ENCODE peak calls at places on chromosomes 5 and 9, in seven cellular contexts. One of them, this sample, is unnamed.

GRCh38 chr5:173341911-173342535 is 13.8 kb upstream of the STC2 start:
- DNase-seq in ovary: no peak
- DNase-seq in GM06990: no peak
- DNase-seq in BJ: peak; percentile 73
- DNase-seq in SK-N-SH: no peak
- DNase-seq in lung: no peak
- DNase-seq in astrocyte of the cerebellum: no peak
- DNase-seq in this sample: peak; percentile 80

GRCh38 chr9:34279431-34279830 is 49.6 kb downstream of the KIF24 start:
- DNase-seq in ovary: no peak
- DNase-seq in GM06990: no peak
- DNase-seq in BJ: no peak
- DNase-seq in SK-N-SH: peak; percentile 39
- DNase-seq in lung: no peak
- DNase-seq in astrocyte of the cerebellum: no peak
- DNase-seq in this sample: no peak

GRCh38 chr5:74075496-74075895 is 449.5 kb downstream of the ARHGEF28 start:
- DNase-seq in ovary: no peak
- DNase-seq in GM06990: peak; percentile 14
- DNase-seq in BJ: no peak
- DNase-seq in SK-N-SH: no peak
- DNase-seq in lung: no peak
- DNase-seq in astrocyte of the cerebellum: no peak
- DNase-seq in this sample: no peak

GRCh38 chr5:74105126-74105780 is 479.3 kb downstream of the ARHGEF28 start:
- DNase-seq in ovary: peak; percentile 41
- DNase-seq in GM06990: no peak
- DNase-seq in BJ: no peak
- DNase-seq in SK-N-SH: no peak
- DNase-seq in lung: no peak
- DNase-seq in astrocyte of the cerebellum: no peak
- DNase-seq in this sample: no peak

GRCh38 chr5:59666709-59667108 is 226.8 kb downstream of the PDE4D start:
- DNase-seq in ovary: no peak
- DNase-seq in GM06990: no peak
- DNase-seq in BJ: no peak
- DNase-seq in SK-N-SH: no peak
- DNase-seq in lung: no peak
- DNase-seq in astrocyte of the cerebellum: no peak
- DNase-seq in this sample: no peak

GRCh38 chr5:115241881-115242642 is 20.6 kb downstream of the PGGT1B start:
- DNase-seq in ovary: no peak
- DNase-seq in GM06990: no peak
- DNase-seq in BJ: no peak
- DNase-seq in SK-N-SH: no peak
- DNase-seq in lung: no peak
- DNase-seq in astrocyte of the cerebellum: no peak
- DNase-seq in this sample: no peak

GRCh38 chr9:127955294-127956015 is 17.8 kb upstream of the DPM2 start:
- DNase-seq in ovary: no peak
- DNase-seq in GM06990: no peak
- DNase-seq in BJ: no peak
- DNase-seq in SK-N-SH: peak; percentile 79
- DNase-seq in lung: peak; percentile 88
- DNase-seq in astrocyte of the cerebellum: no peak
- DNase-seq in this sample: no peak

GRCh38 chr9:93645149-93645889 is 68.9 kb downstream of the PHF2 start:
- DNase-seq in ovary: peak; percentile 13
- DNase-seq in GM06990: no peak
- DNase-seq in BJ: no peak
- DNase-seq in SK-N-SH: no peak
- DNase-seq in lung: no peak
- DNase-seq in astrocyte of the cerebellum: no peak
- DNase-seq in this sample: no peak

GRCh38 chr9:113386571-113387393 is 10.0 kb upstream of the HDHD3 start:
- DNase-seq in ovary: no peak
- DNase-seq in GM06990: no peak
- DNase-seq in BJ: no peak
- DNase-seq in SK-N-SH: no peak
- DNase-seq in lung: no peak
- DNase-seq in astrocyte of the cerebellum: no peak
- DNase-seq in this sample: no peak

GRCh38 chr5:93915142-93915553 is 173.7 kb upstream of the POU5F2 start:
- DNase-seq in ovary: no peak
- DNase-seq in GM06990: no peak
- DNase-seq in BJ: no peak
- DNase-seq in SK-N-SH: no peak
- DNase-seq in lung: no peak
- DNase-seq in astrocyte of the cerebellum: peak; percentile 53
- DNase-seq in this sample: no peak

GRCh38 chr9:127058645-127059021 is 63.8 kb downstream of the ANGPTL2 start:
- DNase-seq in ovary: no peak
- DNase-seq in GM06990: no peak
- DNase-seq in BJ: no peak
- DNase-seq in SK-N-SH: no peak
- DNase-seq in lung: no peak
- DNase-seq in astrocyte of the cerebellum: no peak
- DNase-seq in this sample: no peak

GRCh38 chr9:13279284-13280162 is at the start of gene MPDZ:
- DNase-seq in ovary: peak; percentile 78
- DNase-seq in GM06990: no peak
- DNase-seq in BJ: no peak
- DNase-seq in SK-N-SH: peak; percentile 91
- DNase-seq in lung: peak; percentile 36
- DNase-seq in astrocyte of the cerebellum: peak; percentile 13
- DNase-seq in this sample: no peak

GRCh38 chr5:176350416-176350815 is 11.1 kb downstream of the KIAA1191 start:
- DNase-seq in ovary: no peak
- DNase-seq in GM06990: no peak
- DNase-seq in BJ: no peak
- DNase-seq in SK-N-SH: no peak
- DNase-seq in lung: peak; percentile 44
- DNase-seq in astrocyte of the cerebellum: no peak
- DNase-seq in this sample: no peak

GRCh38 chr9:68949271-68950000 is 64.5 kb downstream of the PRKACG start:
- DNase-seq in ovary: peak; percentile 28
- DNase-seq in GM06990: peak; percentile 22
- DNase-seq in BJ: no peak
- DNase-seq in SK-N-SH: peak; percentile 12
- DNase-seq in lung: no peak
- DNase-seq in astrocyte of the cerebellum: no peak
- DNase-seq in this sample: no peak

GRCh38 chr5:145965804-145966203 is 29.4 kb downstream of the SH3RF2 start:
- DNase-seq in ovary: no peak
- DNase-seq in GM06990: no peak
- DNase-seq in BJ: no peak
- DNase-seq in SK-N-SH: no peak
- DNase-seq in lung: no peak
- DNase-seq in astrocyte of the cerebellum: no peak
- DNase-seq in this sample: no peak

GRCh38 chr9:76570820-76571219 is 111.8 kb downstream of the GCNT1 start:
- DNase-seq in ovary: no peak
- DNase-seq in GM06990: no peak
- DNase-seq in BJ: no peak
- DNase-seq in SK-N-SH: no peak
- DNase-seq in lung: no peak
- DNase-seq in astrocyte of the cerebellum: no peak
- DNase-seq in this sample: no peak
- TF ChIP-seq CTCF in ovary: no peak
- TF ChIP-seq CTCF in GM06990: no peak
- TF ChIP-seq CTCF in BJ: no peak
- TF ChIP-seq CTCF in SK-N-SH: no peak
- TF ChIP-seq CTCF in lung: no peak
- TF ChIP-seq CTCF in astrocyte of the cerebellum: no peak
- TF ChIP-seq CTCF in this sample: no peak

DNA sequence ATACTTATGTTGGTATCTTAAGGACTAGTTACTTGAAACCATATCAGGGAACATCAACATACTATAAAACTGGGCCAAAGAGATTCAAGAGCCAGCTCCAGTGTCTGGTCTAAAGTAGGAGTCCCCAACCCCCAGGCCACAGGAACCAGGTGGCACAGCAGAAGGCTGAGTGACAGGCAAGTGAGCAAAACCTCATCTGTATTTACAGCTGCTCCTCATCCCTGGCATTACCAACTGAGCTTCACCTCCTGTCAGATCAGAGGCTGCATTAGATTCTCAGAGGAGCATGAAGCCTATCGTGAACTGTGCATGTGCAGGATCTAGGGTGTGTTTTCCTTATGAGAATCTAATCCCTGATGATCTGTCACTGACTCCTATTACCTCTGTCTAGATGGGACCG is 581.6 kb upstream of the CDH9 start:
- DNase-seq in ovary: no peak
- DNase-seq in GM06990: no peak
- DNase-seq in BJ: no peak
- DNase-seq in SK-N-SH: no peak
- DNase-seq in lung: no peak
- DNase-seq in astrocyte of the cerebellum: no peak
- DNase-seq in this sample: no peak
- H3K4me3 ChIP-seq in ovary: no peak overlapping the region
- H3K4me3 ChIP-seq in GM06990: no peak overlapping the region
- H3K4me3 ChIP-seq in BJ: no peak overlapping the region
- H3K4me3 ChIP-seq in SK-N-SH: no peak overlapping the region
- H3K4me3 ChIP-seq in lung: no peak overlapping the region
- H3K4me3 ChIP-seq in astrocyte of the cerebellum: no peak overlapping the region
- H3K4me3 ChIP-seq in this sample: no peak overlapping the region

GRCh38 chr9:76902395-76902794 is 3.5 kb downstream of the PRUNE2 start:
- DNase-seq in ovary: no peak
- DNase-seq in GM06990: no peak
- DNase-seq in BJ: no peak
- DNase-seq in SK-N-SH: no peak
- DNase-seq in lung: no peak
- DNase-seq in astrocyte of the cerebellum: no peak
- DNase-seq in this sample: no peak

GRCh38 chr9:76905661-76905983 is 292 bp downstream of the PRUNE2 start:
- DNase-seq in ovary: no peak
- DNase-seq in GM06990: no peak
- DNase-seq in BJ: no peak
- DNase-seq in SK-N-SH: no peak
- DNase-seq in lung: no peak
- DNase-seq in astrocyte of the cerebellum: no peak
- DNase-seq in this sample: no peak

GRCh38 chr9:76904661-76905457 is 1.1 kb downstream of the PRUNE2 start:
- DNase-seq in ovary: no peak
- DNase-seq in GM06990: no peak
- DNase-seq in BJ: no peak
- DNase-seq in SK-N-SH: no peak
- DNase-seq in lung: no peak
- DNase-seq in astrocyte of the cerebellum: no peak
- DNase-seq in this sample: no peak

GRCh38 chr9:76901801-76902200 is 4.1 kb downstream of the PRUNE2 start:
- DNase-seq in ovary: no peak
- DNase-seq in GM06990: no peak
- DNase-seq in BJ: no peak
- DNase-seq in SK-N-SH: no peak
- DNase-seq in lung: no peak
- DNase-seq in astrocyte of the cerebellum: no peak
- DNase-seq in this sample: no peak

DNA sequence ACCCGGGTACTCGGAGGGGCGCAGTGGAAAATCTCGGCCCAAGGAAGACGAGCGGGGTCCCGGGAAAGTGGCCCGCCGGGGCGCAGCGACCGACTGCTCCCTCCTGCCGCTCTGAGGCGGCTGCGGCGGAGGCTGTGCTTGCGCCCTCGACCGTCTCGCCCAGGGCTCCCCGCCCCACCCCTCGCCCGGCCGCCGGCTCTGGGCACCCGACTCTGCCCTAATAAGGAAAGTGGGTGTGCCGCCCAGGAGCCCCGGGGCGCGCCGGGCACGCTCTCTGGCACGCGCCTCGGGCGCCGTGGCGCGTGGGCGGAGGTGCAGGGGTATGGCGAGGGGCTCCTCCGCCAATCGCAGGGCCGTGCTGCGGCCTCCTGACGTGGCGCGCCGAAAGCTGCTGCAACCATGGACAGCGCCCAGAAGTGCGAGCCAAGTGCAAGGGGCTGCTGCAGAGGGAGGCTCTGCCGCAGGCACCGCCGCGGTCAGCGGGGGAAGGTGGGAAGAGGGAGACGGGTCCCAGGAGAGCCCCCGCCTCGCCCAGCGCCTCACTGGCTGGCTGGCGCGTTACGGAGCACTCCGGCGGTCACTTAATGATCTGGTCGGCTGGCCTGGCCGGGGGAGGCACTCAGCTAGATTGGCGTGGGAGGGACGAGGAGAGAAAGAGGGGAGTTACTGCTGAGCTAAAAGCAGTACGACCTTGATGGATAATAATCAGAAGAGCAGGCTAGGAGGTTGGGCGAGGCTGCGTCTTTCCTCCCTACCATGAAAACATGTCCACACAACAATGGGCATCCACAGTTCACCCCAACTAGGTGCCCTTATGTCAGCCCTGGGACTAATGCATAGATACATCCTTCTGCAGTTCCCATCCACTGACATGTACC is at the start of gene PRUNE2:
- DNase-seq in ovary: peak; percentile 64
- DNase-seq in GM06990: peak; percentile 54
- DNase-seq in BJ: no peak
- DNase-seq in SK-N-SH: peak; percentile 35
- DNase-seq in lung: peak; percentile 69
- DNase-seq in astrocyte of the cerebellum: peak; percentile 52
- DNase-seq in this sample: peak; percentile 4
- TF ChIP-seq CTCF in ovary: no peak
- TF ChIP-seq CTCF in GM06990: no peak
- TF ChIP-seq CTCF in BJ: no peak
- TF ChIP-seq CTCF in SK-N-SH: no peak
- TF ChIP-seq CTCF in lung: no peak
- TF ChIP-seq CTCF in astrocyte of the cerebellum: no peak
- TF ChIP-seq CTCF in this sample: no peak

DNA sequence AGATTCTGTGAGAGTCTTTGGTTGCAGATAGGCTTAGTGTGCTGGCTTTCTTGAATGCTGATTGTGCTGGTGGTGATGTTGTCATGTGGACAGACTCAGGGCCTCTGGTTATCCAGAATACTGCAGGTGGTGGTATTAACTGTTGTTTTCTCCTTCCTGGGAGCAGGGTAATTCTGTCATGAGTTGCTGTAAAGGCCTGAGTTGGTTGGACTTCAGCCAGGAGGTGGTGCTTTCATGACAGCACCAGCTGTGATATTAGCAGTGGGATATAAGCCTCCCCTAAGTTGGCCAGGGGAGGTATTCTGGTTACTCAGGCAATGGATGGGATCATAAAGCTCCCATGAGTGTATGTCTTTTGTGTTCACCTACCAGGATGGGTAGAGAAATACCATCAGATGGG is 16.4 kb upstream of the RNF180 start:
- DNase-seq in ovary: no peak
- DNase-seq in GM06990: no peak
- DNase-seq in BJ: no peak
- DNase-seq in SK-N-SH: no peak
- DNase-seq in lung: no peak
- DNase-seq in astrocyte of the cerebellum: no peak
- DNase-seq in this sample: no peak
- H3K4me3 ChIP-seq in ovary: no peak overlapping the region
- H3K4me3 ChIP-seq in GM06990: no peak overlapping the region
- H3K4me3 ChIP-seq in BJ: no peak overlapping the region
- H3K4me3 ChIP-seq in SK-N-SH: no peak overlapping the region
- H3K4me3 ChIP-seq in lung: no peak overlapping the region
- H3K4me3 ChIP-seq in astrocyte of the cerebellum: no peak overlapping the region
- H3K4me3 ChIP-seq in this sample: no peak overlapping the region

This sample was measured in AG09309.